ENCODE peak calls at places on chromosomes 4 and X, in four cellular contexts. S is cardiac muscle cell, V is DND-41, X is right lobe of liver. B is an unnamed sample.

GRCh38 chr4:69490271-69490670 is 5.4 kb downstream of the UGT2B4 start:
- DNase-seq in S (no peak), V (no peak), X (no peak), B (no peak)

GRCh38 chrX:45056428-45057145 is 144.1 kb downstream of the DIPK2B start:
- DNase-seq in S (no peak), V (no peak), X (no peak), B (no peak)

GRCh38 chrX:73822775-73823174 is 259.8 kb downstream of the CHIC1 start:
- DNase-seq in S (no peak), V (no peak), X (no peak), B (no peak)

GRCh38 chr4:41192136-41192535 is 22.2 kb downstream of the APBB2 start:
- DNase-seq in S (peak; percentile 54), V (no peak), X (no peak), B (no peak)

GRCh38 chr4:114464873-114465272 is 133.7 kb upstream of the UGT8 start:
- DNase-seq in S (no peak), V (no peak), X (no peak), B (no peak)

GRCh38 chrX:41033299-41033698 is 51.9 kb upstream of the USP9X start:
- DNase-seq in S (no peak), V (no peak), X (no peak), B (peak; percentile 13)

GRCh38 chr4:54912155-54912554 is 213.2 kb downstream of the KDR start:
- DNase-seq in S (no peak), V (no peak), X (no peak), B (no peak)

GRCh38 chr4:185898413-185898812 is 86.4 kb upstream of the SORBS2 start:
- DNase-seq in S (no peak), V (no peak), X (no peak), B (no peak)

GRCh38 chrX:92232182-92232581 is 453.0 kb downstream of the PCDH11X start:
- DNase-seq in S (peak; percentile 6), V (no peak), X (no peak), B (no peak)

GRCh38 chr4:73985528-73985852 is 2.5 kb downstream of the PPBP start:
- DNase-seq in S (no peak), V (no peak), X (no peak), B (no peak)

GRCh38 chr4:147842573-147842972 is 110.7 kb downstream of the ARHGAP10 start:
- DNase-seq in S (peak; percentile 97), V (no peak), X (no peak), B (no peak)

GRCh38 chrX:103539695-103540094 is 20.4 kb upstream of the RAB40A start:
- DNase-seq in S (no peak), V (no peak), X (no peak), B (no peak)

GRCh38 chrX:7192871-7193270 is 44.9 kb upstream of the PUDP start:
- DNase-seq in S (no peak), V (no peak), X (no peak), B (no peak)

GRCh38 chr4:22678851-22679517 is 13.8 kb upstream of the GBA3 start:
- DNase-seq in S (no peak), V (no peak), X (no peak), B (no peak)

GRCh38 chrX:54978448-54978847 is 15.5 kb downstream of the PFKFB1 start:
- DNase-seq in S (no peak), V (no peak), X (no peak), B (no peak)

GRCh38 chr4:173413043-173413442 is 14.1 kb upstream of the SCRG1 start:
- DNase-seq in S (peak; percentile 92), V (no peak), X (no peak), B (no peak)

GRCh38 chr4:123304151-123305021 is 92.2 kb upstream of the SPRY1 start:
- DNase-seq in S (no peak), V (peak; percentile 34), X (no peak), B (no peak)

GRCh38 chr4:25439913-25440477 is 62.9 kb downstream of the ANAPC4 start:
- DNase-seq in S (peak; percentile 87), V (peak; percentile 61), X (peak; percentile 66), B (peak; percentile 39)

GRCh38 chrX:129955682-129956081 is 26.8 kb upstream of the BCORL1 start:
- DNase-seq in S (no peak), V (no peak), X (no peak), B (no peak)
- H3K4me1 ChIP-seq in S (peaks cover 3% of the 10 kb centered on the region), V (peaks cover 36% of the 10 kb centered on the region), X (no peaks in the 10 kb centered on the region), B (peaks cover 14% of the 10 kb centered on the region)

DNA sequence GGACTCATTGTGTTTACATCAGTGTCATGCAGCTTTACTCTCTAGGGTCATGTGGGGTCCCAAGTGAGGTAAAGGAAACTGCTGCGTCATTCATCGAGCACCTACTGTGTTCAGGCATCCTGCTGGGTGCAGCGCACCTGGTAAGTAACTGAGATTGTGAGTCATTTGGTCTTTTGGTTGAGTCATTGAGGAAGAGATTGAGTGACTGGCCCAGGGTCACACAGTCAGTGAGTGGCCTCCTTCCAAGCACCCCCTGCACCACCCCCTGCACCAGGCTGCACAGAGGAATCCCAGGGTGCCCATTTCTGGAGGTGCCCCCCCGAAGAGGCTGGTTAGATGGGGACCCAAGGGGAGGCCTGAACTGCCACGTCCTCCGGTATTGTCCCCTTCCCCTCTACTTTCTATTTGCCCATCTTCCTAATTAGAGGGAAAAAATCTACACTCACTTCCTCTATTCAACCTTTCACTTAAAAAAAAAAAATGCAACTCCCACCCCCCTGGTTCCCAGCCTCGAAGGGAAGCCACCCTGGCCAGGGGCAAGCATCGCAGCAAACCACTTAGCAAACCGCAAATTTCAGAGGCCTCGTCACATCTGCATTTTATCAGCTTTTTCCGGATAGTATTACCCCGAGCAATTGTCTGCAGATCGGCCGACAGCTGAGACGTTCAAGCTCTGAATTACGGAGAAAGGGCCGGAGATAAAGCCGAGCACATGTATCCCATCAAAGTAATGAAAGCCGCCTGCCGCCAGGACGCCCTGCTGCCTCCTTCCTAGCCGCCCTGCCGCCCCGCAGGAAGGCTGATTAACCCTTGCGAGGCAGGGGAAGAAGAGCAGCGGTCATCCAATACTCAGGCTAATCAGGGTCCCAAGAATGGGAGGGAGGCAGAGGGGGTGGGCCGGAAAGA is 96.3 kb upstream of the MSX1 start:
- DNase-seq in S (peak; percentile 83), V (peak; percentile 21), X (no peak), B (peak; percentile 30)
- H3K4me1 ChIP-seq in S (peaks cover 10% of the 10 kb centered on the region), V (no peaks in the 10 kb centered on the region), X (no peaks in the 10 kb centered on the region), B (peaks cover 11% of the 10 kb centered on the region)

GRCh38 chrX:68823413-68824151 is 5.2 kb upstream of the EFNB1 start:
- DNase-seq in S (no peak), V (no peak), X (no peak), B (no peak)

GRCh38 chrX:68824152-68824433 is 4.7 kb upstream of the EFNB1 start:
- DNase-seq in S (no peak), V (no peak), X (no peak), B (no peak)

GRCh38 chrX:68820476-68821110 is 8.2 kb upstream of the EFNB1 start:
- DNase-seq in S (no peak), V (no peak), X (no peak), B (no peak)

GRCh38 chrX:68822641-68823410 is 6.0 kb upstream of the EFNB1 start:
- DNase-seq in S (peak; percentile 81), V (no peak), X (no peak), B (peak; percentile 27)

GRCh38 chrX:68821616-68822015 is 7.2 kb upstream of the EFNB1 start:
- DNase-seq in S (no peak), V (no peak), X (no peak), B (no peak)
- H3K4me1 ChIP-seq in S (no peaks in the 10 kb centered on the region), V (no peaks in the 10 kb centered on the region), X (no peaks in the 10 kb centered on the region), B (no peaks in the 10 kb centered on the region)

DNA sequence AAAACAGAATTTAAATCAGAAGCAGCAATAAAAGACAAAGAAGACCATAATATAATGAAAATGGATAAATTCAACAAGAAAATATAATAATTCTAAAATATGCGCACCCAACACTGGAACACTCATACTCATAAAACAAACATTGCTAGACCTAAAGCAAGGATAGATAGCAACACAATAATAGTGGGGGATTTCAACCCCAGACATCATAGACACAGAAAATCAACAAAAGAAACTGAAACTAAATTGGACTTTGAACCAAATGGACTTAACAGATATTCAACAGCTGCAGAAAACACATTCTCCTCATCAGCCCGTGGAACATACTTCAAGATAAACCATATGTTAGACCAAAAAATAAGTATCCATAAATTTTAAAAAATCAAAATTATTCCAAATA is 1552.6 kb downstream of the C4orf33 start:
- DNase-seq in S (no peak), V (no peak), X (no peak), B (no peak)
- H3K4me1 ChIP-seq in S (no peaks in the 10 kb centered on the region), V (no peaks in the 10 kb centered on the region), X (no peaks in the 10 kb centered on the region), B (no peaks in the 10 kb centered on the region)

GRCh38 chrX:42751573-42751972 is 26.4 kb downstream of the PPP1R2C start:
- DNase-seq in S (peak; percentile 51), V (no peak), X (no peak), B (no peak)
- H3K4me1 ChIP-seq in S (no peaks in the 10 kb centered on the region), V (peaks cover 11% of the 10 kb centered on the region), X (no peaks in the 10 kb centered on the region), B (no peaks in the 10 kb centered on the region)

GRCh38 chr4:40193018-40193571 is 3.7 kb upstream of the RHOH start:
- DNase-seq in S (no peak), V (peak; percentile 82), X (no peak), B (peak; percentile 71)

GRCh38 chr4:40192286-40193017 is 4.4 kb upstream of the RHOH start:
- DNase-seq in S (no peak), V (peak; percentile 53), X (no peak), B (peak; percentile 40)

GRCh38 chr4:40190465-40190864 is 6.4 kb upstream of the RHOH start:
- DNase-seq in S (no peak), V (no peak), X (no peak), B (no peak)

GRCh38 chr4:40189997-40190396 is 6.8 kb upstream of the RHOH start:
- DNase-seq in S (no peak), V (no peak), X (no peak), B (no peak)

DNA sequence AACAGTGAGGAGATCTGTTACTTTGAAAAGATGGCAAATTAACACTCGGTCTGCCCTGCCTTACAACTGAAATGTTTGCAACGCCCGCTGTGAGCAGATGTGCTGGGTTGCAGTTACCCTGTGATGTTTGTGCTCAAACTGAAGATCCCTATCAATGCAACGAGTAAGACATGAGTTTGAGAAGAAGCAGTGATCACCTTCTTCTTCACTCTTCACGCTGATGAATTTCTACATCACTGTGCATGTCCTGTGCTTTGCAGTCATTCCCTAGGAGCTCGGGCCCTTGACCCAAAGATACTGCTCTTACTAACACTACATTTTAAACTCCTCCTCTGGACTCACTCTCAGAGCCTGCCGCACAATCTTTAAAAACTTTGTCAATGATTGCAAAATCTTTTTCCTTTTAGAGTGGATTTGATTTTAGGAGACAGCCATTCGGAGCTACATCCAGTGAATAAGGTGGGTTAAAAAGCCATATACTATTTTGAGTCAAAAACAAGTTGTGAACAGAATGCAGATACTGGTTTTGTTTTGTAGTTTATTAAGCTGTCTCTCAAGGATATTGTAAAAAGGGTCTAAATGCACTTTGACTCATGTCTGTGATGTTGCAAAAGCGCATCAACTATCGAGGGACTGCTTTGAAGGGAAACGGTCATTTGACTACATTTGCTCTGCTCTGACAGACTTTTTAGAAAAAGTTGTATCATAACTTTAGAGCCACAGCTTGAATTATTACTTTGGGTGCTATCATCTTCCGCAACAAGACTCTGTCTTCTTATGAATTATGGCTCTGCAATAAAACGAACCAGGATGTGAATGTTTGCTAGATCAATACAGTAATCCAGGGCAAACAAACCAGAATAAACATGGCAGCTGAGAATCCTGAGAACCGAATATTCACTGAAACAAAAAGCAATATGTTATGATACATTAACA is 5.7 kb upstream of the RHOH start:
- DNase-seq in S (no peak), V (peak; percentile 84), X (no peak), B (peak; percentile 85)
- H3K4me1 ChIP-seq in S (no peaks in the 10 kb centered on the region), V (peaks cover 82% of the 10 kb centered on the region), X (no peaks in the 10 kb centered on the region), B (peaks cover 46% of the 10 kb centered on the region)

B was measured in CD4-positive, CD25-positive, alpha-beta regulatory T cell.